ENCODE peak calls at places on chromosomes 11 and 22, in six cellular contexts. J is CD4-positive, alpha-beta T cell; B is hepatocyte; L is brain microvascular endothelial cell; N is HFF-Myc; V is thoracic aorta. Q is an unnamed sample.

GRCh38 chr22:23066200-23067022 is 3.9 kb upstream of the GNAZ start:
- DNase-seq in J (no peak), B (no peak), L (no peak), N (no peak), V (no peak), Q (peak; percentile 10)

GRCh38 chr11:62409831-62410230 is 9.0 kb upstream of the SCGB1A1 start:
- DNase-seq in J (no peak), B (no peak), L (no peak), N (no peak), V (no peak), Q (no peak)

GRCh38 chr11:59263225-59263894 is 50.6 kb upstream of the MPEG1 start:
- DNase-seq in J (no peak), B (peak; percentile 21), L (no peak), N (no peak), V (no peak), Q (no peak)

GRCh38 chr22:45472426-45472825 is 30.3 kb upstream of the FBLN1 start:
- DNase-seq in J (no peak), B (no peak), L (no peak), N (no peak), V (no peak), Q (no peak)

GRCh38 chr11:43866520-43866919 is 14.1 kb upstream of the ALKBH3 start:
- DNase-seq in J (no peak), B (no peak), L (peak; percentile 56), N (no peak), V (no peak), Q (no peak)

GRCh38 chr11:45176996-45177395 is 30.6 kb downstream of the PRDM11 start:
- DNase-seq in J (no peak), B (no peak), L (no peak), N (no peak), V (no peak), Q (no peak)

GRCh38 chr22:23264610-23265388 is 84.5 kb downstream of the BCR start:
- DNase-seq in J (no peak), B (no peak), L (no peak), N (no peak), V (no peak), Q (no peak)

GRCh38 chr11:5123802-5124521 is 14.2 kb downstream of the OR52A5 start:
- DNase-seq in J (peak; percentile 19), B (peak; percentile 84), L (peak; percentile 81), N (peak; percentile 20), V (no peak), Q (no peak)

GRCh38 chr11:64588701-64589100 is 2.3 kb upstream of the SLC22A12 start:
- DNase-seq in J (no peak), B (no peak), L (no peak), N (no peak), V (no peak), Q (no peak)

GRCh38 chr22:42972592-42973535 is 42.1 kb downstream of the PACSIN2 start:
- DNase-seq in J (no peak), B (no peak), L (no peak), N (no peak), V (no peak), Q (no peak)

GRCh38 chr22:47371263-47372090 is 609.0 kb downstream of the TBC1D22A start:
- DNase-seq in J (no peak), B (no peak), L (no peak), N (no peak), V (no peak), Q (no peak)

GRCh38 chr11:19746081-19746480 is 33.4 kb downstream of the NAV2 start:
- DNase-seq in J (no peak), B (no peak), L (no peak), N (no peak), V (no peak), Q (no peak)

GRCh38 chr11:3854977-3855807 is at the start of gene STIM1:
- DNase-seq in J (peak; percentile 99), B (peak; percentile 97), L (peak; percentile 84), N (peak; percentile 76), V (peak; percentile 83), Q (peak; percentile 98)

GRCh38 chr11:60899021-60899936 is 7.1 kb downstream of the PRPF19 start:
- DNase-seq in J (no peak), B (peak; percentile 60), L (peak; percentile 68), N (peak; percentile 58), V (no peak), Q (no peak)

GRCh38 chr11:9170450-9170849 is 79.1 kb upstream of the SCUBE2 start:
- DNase-seq in J (no peak), B (peak; percentile 11), L (peak; percentile 70), N (no peak), V (no peak), Q (no peak)

GRCh38 chr11:100980156-100980555 is 149.5 kb downstream of the PGR start:
- DNase-seq in J (no peak), B (peak; percentile 11), L (no peak), N (no peak), V (no peak), Q (no peak)

GRCh38 chr11:66713746-66714480 is 15.1 kb downstream of the SPTBN2 start:
- DNase-seq in J (no peak), B (no peak), L (no peak), N (no peak), V (no peak), Q (no peak)

GRCh38 chr11:78798567-78799170 is 224.0 kb upstream of the NARS2 start:
- DNase-seq in J (no peak), B (peak; percentile 80), L (peak; percentile 54), N (no peak), V (peak; percentile 19), Q (no peak)

GRCh38 chr11:78800756-78801155 is 226.1 kb upstream of the NARS2 start:
- DNase-seq in J (no peak), B (no peak), L (no peak), N (no peak), V (no peak), Q (no peak)

GRCh38 chr11:78802058-78802633 is 227.5 kb upstream of the NARS2 start:
- DNase-seq in J (no peak), B (peak; percentile 28), L (no peak), N (no peak), V (no peak), Q (no peak)

GRCh38 chr11:78800089-78800690 is 225.5 kb upstream of the NARS2 start:
- DNase-seq in J (no peak), B (no peak), L (no peak), N (no peak), V (no peak), Q (no peak)

DNA sequence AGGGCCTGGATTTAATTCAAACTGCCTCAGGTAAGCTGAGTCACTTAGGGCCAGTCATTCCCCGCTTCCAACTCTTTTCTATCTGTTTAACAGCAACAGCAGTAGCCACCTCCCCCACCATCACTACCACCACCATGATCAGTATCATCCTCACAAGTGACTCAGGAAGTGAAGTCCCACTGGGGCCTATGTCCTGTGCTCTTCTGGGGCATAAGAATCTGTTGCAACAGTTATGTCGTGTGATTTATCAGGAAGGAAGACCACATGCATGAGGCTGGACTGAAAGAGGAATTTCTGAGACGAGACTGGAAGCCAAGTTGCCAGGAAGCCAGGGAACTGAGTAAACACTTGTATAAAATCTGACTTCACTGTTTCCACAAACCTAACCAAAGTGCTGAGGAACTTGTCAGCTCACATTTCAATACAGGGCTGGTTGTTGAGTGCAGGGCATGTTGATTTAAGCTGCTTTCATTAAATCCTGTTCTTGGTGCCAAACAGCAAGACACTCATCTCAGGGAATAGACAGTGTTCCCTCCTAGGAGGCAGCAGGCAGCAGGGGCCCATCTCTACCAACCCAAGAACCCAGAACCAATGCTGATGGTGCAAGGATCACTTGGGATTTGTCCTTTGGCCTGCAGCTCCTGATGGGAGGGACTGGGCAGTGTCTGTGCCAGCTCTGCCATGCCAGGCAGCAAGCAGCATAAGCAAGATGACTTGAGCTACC is 226.7 kb upstream of the NARS2 start:
- DNase-seq in J (no peak), B (peak; percentile 75), L (peak; percentile 92), N (peak; percentile 88), V (peak; percentile 6), Q (no peak)
- TF ChIP-seq CTCF in J (no peak), B (no peak), L (no peak), N (no peak), V (no peak), Q (no peak)

GRCh38 chr11:12727556-12728070 is 53.4 kb downstream of the TEAD1 start:
- DNase-seq in J (no peak), B (no peak), L (peak; percentile 77), N (no peak), V (no peak), Q (no peak)

GRCh38 chr11:12729941-12730340 is 55.7 kb downstream of the TEAD1 start:
- DNase-seq in J (no peak), B (no peak), L (no peak), N (no peak), V (no peak), Q (no peak)

GRCh38 chr11:12725047-12725862 is 51.0 kb downstream of the TEAD1 start:
- DNase-seq in J (no peak), B (no peak), L (peak; percentile 48), N (no peak), V (no peak), Q (no peak)

GRCh38 chr11:12725863-12726666 is 51.8 kb downstream of the TEAD1 start:
- DNase-seq in J (no peak), B (no peak), L (peak; percentile 71), N (no peak), V (no peak), Q (no peak)

GRCh38 chr11:12728417-12728816 is 54.2 kb downstream of the TEAD1 start:
- DNase-seq in J (no peak), B (no peak), L (no peak), N (no peak), V (no peak), Q (no peak)
- TF ChIP-seq CTCF in J (no peak), B (no peak), L (no peak), N (no peak), V (no peak), Q (no peak)

GRCh38 chr11:114799524-114799923 is 121.2 kb downstream of the NXPE2 start:
- DNase-seq in J (no peak), B (peak; percentile 20), L (no peak), N (no peak), V (no peak), Q (no peak)
- TF ChIP-seq CTCF in J (no peak), B (peak; percentile 14), L (no peak), N (no peak), V (no peak), Q (no peak)

GRCh38 chr22:29700949-29701927 is 18.6 kb upstream of the CABP7 start:
- DNase-seq in J (peak; percentile 11), B (peak; percentile 57), L (no peak), N (no peak), V (no peak), Q (no peak)
- TF ChIP-seq CTCF in J (no peak), B (peak; percentile 31), L (peak; percentile 46), N (peak; percentile 11), V (no peak), Q (no peak)

Q was measured in natural killer cell.